ENCODE peak calls at places on chromosomes 5 and 9, in seven cellular contexts. One of them, this sample, is unnamed.

GRCh38 chr9:121725008-121725795 is 73.8 kb downstream of the DAB2IP start:
- DNase-seq in body of pancreas: peak
- DNase-seq in endodermal cell: no peak
- DNase-seq in tibial nerve: peak
- DNase-seq in bronchial epithelial cell: peak
- DNase-seq in astrocyte of the spinal cord: peak
- DNase-seq in hepatocyte: peak
- DNase-seq in this sample: peak

GRCh38 chr5:61055434-61056006 is 106.7 kb downstream of the SMIM15 start:
- DNase-seq in body of pancreas: no peak
- DNase-seq in endodermal cell: no peak
- DNase-seq in tibial nerve: no peak
- DNase-seq in bronchial epithelial cell: peak
- DNase-seq in astrocyte of the spinal cord: peak
- DNase-seq in hepatocyte: peak
- DNase-seq in this sample: peak

GRCh38 chr9:5631021-5631420 is 2.1 kb downstream of the RIC1 start:
- DNase-seq in body of pancreas: no peak
- DNase-seq in endodermal cell: no peak
- DNase-seq in tibial nerve: no peak
- DNase-seq in bronchial epithelial cell: no peak
- DNase-seq in astrocyte of the spinal cord: no peak
- DNase-seq in hepatocyte: no peak
- DNase-seq in this sample: peak

GRCh38 chr5:157212307-157212706 is 31.7 kb downstream of the ITK start:
- DNase-seq in body of pancreas: no peak
- DNase-seq in endodermal cell: no peak
- DNase-seq in tibial nerve: no peak
- DNase-seq in bronchial epithelial cell: no peak
- DNase-seq in astrocyte of the spinal cord: no peak
- DNase-seq in hepatocyte: no peak
- DNase-seq in this sample: no peak

GRCh38 chr5:90570034-90570433 is 11.4 kb downstream of the ADGRV1 start:
- DNase-seq in body of pancreas: no peak
- DNase-seq in endodermal cell: no peak
- DNase-seq in tibial nerve: no peak
- DNase-seq in bronchial epithelial cell: no peak
- DNase-seq in astrocyte of the spinal cord: no peak
- DNase-seq in hepatocyte: no peak
- DNase-seq in this sample: no peak

GRCh38 chr5:138177936-138178515 is 404 bp downstream of the BRD8 start:
- DNase-seq in body of pancreas: peak
- DNase-seq in endodermal cell: peak
- DNase-seq in tibial nerve: no peak
- DNase-seq in bronchial epithelial cell: peak
- DNase-seq in astrocyte of the spinal cord: peak
- DNase-seq in hepatocyte: peak
- DNase-seq in this sample: peak

GRCh38 chr5:80623911-80624457 is 30.5 kb upstream of the MSH3 start:
- DNase-seq in body of pancreas: no peak
- DNase-seq in endodermal cell: no peak
- DNase-seq in tibial nerve: no peak
- DNase-seq in bronchial epithelial cell: no peak
- DNase-seq in astrocyte of the spinal cord: no peak
- DNase-seq in hepatocyte: no peak
- DNase-seq in this sample: no peak

GRCh38 chr5:133303298-133303697 is 251.5 kb downstream of the HSPA4 start:
- DNase-seq in body of pancreas: no peak
- DNase-seq in endodermal cell: no peak
- DNase-seq in tibial nerve: no peak
- DNase-seq in bronchial epithelial cell: no peak
- DNase-seq in astrocyte of the spinal cord: no peak
- DNase-seq in hepatocyte: no peak
- DNase-seq in this sample: no peak

GRCh38 chr5:42624912-42625311 is 131.7 kb upstream of the CCDC152 start:
- DNase-seq in body of pancreas: no peak
- DNase-seq in endodermal cell: no peak
- DNase-seq in tibial nerve: no peak
- DNase-seq in bronchial epithelial cell: no peak
- DNase-seq in astrocyte of the spinal cord: no peak
- DNase-seq in hepatocyte: no peak
- DNase-seq in this sample: no peak

GRCh38 chr9:108704156-108704852 is 151.5 kb downstream of the ACTL7B start:
- DNase-seq in body of pancreas: no peak
- DNase-seq in endodermal cell: no peak
- DNase-seq in tibial nerve: no peak
- DNase-seq in bronchial epithelial cell: peak
- DNase-seq in astrocyte of the spinal cord: peak
- DNase-seq in hepatocyte: no peak
- DNase-seq in this sample: peak

GRCh38 chr9:124216474-124217176 is 41.1 kb upstream of the NEK6 start:
- DNase-seq in body of pancreas: no peak
- DNase-seq in endodermal cell: peak
- DNase-seq in tibial nerve: no peak
- DNase-seq in bronchial epithelial cell: no peak
- DNase-seq in astrocyte of the spinal cord: no peak
- DNase-seq in hepatocyte: no peak
- DNase-seq in this sample: no peak

GRCh38 chr5:75018805-75019587 is 33.4 kb downstream of the GCNT4 start:
- DNase-seq in body of pancreas: no peak
- DNase-seq in endodermal cell: no peak
- DNase-seq in tibial nerve: no peak
- DNase-seq in bronchial epithelial cell: no peak
- DNase-seq in astrocyte of the spinal cord: no peak
- DNase-seq in hepatocyte: no peak
- DNase-seq in this sample: no peak

GRCh38 chr9:77910216-77910615 is 121.4 kb downstream of the GNAQ start:
- DNase-seq in body of pancreas: no peak
- DNase-seq in endodermal cell: no peak
- DNase-seq in tibial nerve: no peak
- DNase-seq in bronchial epithelial cell: no peak
- DNase-seq in astrocyte of the spinal cord: no peak
- DNase-seq in hepatocyte: no peak
- DNase-seq in this sample: no peak

GRCh38 chr9:74570879-74571512 is 73.9 kb downstream of the RORB start:
- DNase-seq in body of pancreas: peak
- DNase-seq in endodermal cell: peak
- DNase-seq in tibial nerve: no peak
- DNase-seq in bronchial epithelial cell: peak
- DNase-seq in astrocyte of the spinal cord: peak
- DNase-seq in hepatocyte: peak
- DNase-seq in this sample: peak

GRCh38 chr9:131402738-131403492 is 9.0 kb downstream of the PRRC2B start:
- DNase-seq in body of pancreas: peak
- DNase-seq in endodermal cell: no peak
- DNase-seq in tibial nerve: peak
- DNase-seq in bronchial epithelial cell: peak
- DNase-seq in astrocyte of the spinal cord: peak
- DNase-seq in hepatocyte: peak
- DNase-seq in this sample: peak

GRCh38 chr9:96858018-96858573 is 3.8 kb upstream of the ZNF782 start:
- DNase-seq in body of pancreas: no peak
- DNase-seq in endodermal cell: no peak
- DNase-seq in tibial nerve: no peak
- DNase-seq in bronchial epithelial cell: peak
- DNase-seq in astrocyte of the spinal cord: peak
- DNase-seq in hepatocyte: peak
- DNase-seq in this sample: peak

GRCh38 chr5:42614509-42614908 is 142.1 kb upstream of the CCDC152 start:
- DNase-seq in body of pancreas: no peak
- DNase-seq in endodermal cell: no peak
- DNase-seq in tibial nerve: no peak
- DNase-seq in bronchial epithelial cell: peak
- DNase-seq in astrocyte of the spinal cord: peak
- DNase-seq in hepatocyte: no peak
- DNase-seq in this sample: no peak

GRCh38 chr5:97162045-97162444 is 19.6 kb upstream of the LIX1 start:
- DNase-seq in body of pancreas: peak
- DNase-seq in endodermal cell: peak
- DNase-seq in tibial nerve: no peak
- DNase-seq in bronchial epithelial cell: peak
- DNase-seq in astrocyte of the spinal cord: peak
- DNase-seq in hepatocyte: peak
- DNase-seq in this sample: peak

GRCh38 chr5:1502046-1502736 is 21.6 kb downstream of the LPCAT1 start:
- DNase-seq in body of pancreas: no peak
- DNase-seq in endodermal cell: peak
- DNase-seq in tibial nerve: no peak
- DNase-seq in bronchial epithelial cell: no peak
- DNase-seq in astrocyte of the spinal cord: no peak
- DNase-seq in hepatocyte: no peak
- DNase-seq in this sample: no peak

GRCh38 chr5:117094114-117094815 is 519.6 kb upstream of the SEMA6A start:
- DNase-seq in body of pancreas: no peak
- DNase-seq in endodermal cell: no peak
- DNase-seq in tibial nerve: no peak
- DNase-seq in bronchial epithelial cell: no peak
- DNase-seq in astrocyte of the spinal cord: no peak
- DNase-seq in hepatocyte: no peak
- DNase-seq in this sample: no peak

GRCh38 chr9:1051286-1052118 is 1.3 kb downstream of the DMRT2 start:
- DNase-seq in body of pancreas: peak
- DNase-seq in endodermal cell: peak
- DNase-seq in tibial nerve: peak
- DNase-seq in bronchial epithelial cell: peak
- DNase-seq in astrocyte of the spinal cord: no peak
- DNase-seq in hepatocyte: peak
- DNase-seq in this sample: no peak

GRCh38 chr9:71446499-71447411 is 321.6 kb downstream of the CEMIP2 start:
- DNase-seq in body of pancreas: peak
- DNase-seq in endodermal cell: peak
- DNase-seq in tibial nerve: no peak
- DNase-seq in bronchial epithelial cell: peak
- DNase-seq in astrocyte of the spinal cord: peak
- DNase-seq in hepatocyte: peak
- DNase-seq in this sample: peak

GRCh38 chr5:151909628-151910027 is 15.0 kb downstream of the GLRA1 start:
- DNase-seq in body of pancreas: no peak
- DNase-seq in endodermal cell: no peak
- DNase-seq in tibial nerve: no peak
- DNase-seq in bronchial epithelial cell: no peak
- DNase-seq in astrocyte of the spinal cord: no peak
- DNase-seq in hepatocyte: no peak
- DNase-seq in this sample: no peak

GRCh38 chr5:125685771-125686170 is 737.4 kb upstream of the GRAMD2B start:
- DNase-seq in body of pancreas: no peak
- DNase-seq in endodermal cell: no peak
- DNase-seq in tibial nerve: no peak
- DNase-seq in bronchial epithelial cell: peak
- DNase-seq in astrocyte of the spinal cord: no peak
- DNase-seq in hepatocyte: no peak
- DNase-seq in this sample: peak

GRCh38 chr9:137734181-137734580 is 115.4 kb downstream of the EHMT1 start:
- DNase-seq in body of pancreas: no peak
- DNase-seq in endodermal cell: no peak
- DNase-seq in tibial nerve: no peak
- DNase-seq in bronchial epithelial cell: no peak
- DNase-seq in astrocyte of the spinal cord: no peak
- DNase-seq in hepatocyte: no peak
- DNase-seq in this sample: no peak

GRCh38 chr5:154686490-154686889 is 68.7 kb upstream of the LARP1 start:
- DNase-seq in body of pancreas: no peak
- DNase-seq in endodermal cell: no peak
- DNase-seq in tibial nerve: no peak
- DNase-seq in bronchial epithelial cell: no peak
- DNase-seq in astrocyte of the spinal cord: no peak
- DNase-seq in hepatocyte: no peak
- DNase-seq in this sample: peak

GRCh38 chr5:161851691-161852299 is 3.9 kb downstream of the GABRA1 start:
- DNase-seq in body of pancreas: no peak
- DNase-seq in endodermal cell: no peak
- DNase-seq in tibial nerve: no peak
- DNase-seq in bronchial epithelial cell: peak
- DNase-seq in astrocyte of the spinal cord: peak
- DNase-seq in hepatocyte: peak
- DNase-seq in this sample: peak

DNA sequence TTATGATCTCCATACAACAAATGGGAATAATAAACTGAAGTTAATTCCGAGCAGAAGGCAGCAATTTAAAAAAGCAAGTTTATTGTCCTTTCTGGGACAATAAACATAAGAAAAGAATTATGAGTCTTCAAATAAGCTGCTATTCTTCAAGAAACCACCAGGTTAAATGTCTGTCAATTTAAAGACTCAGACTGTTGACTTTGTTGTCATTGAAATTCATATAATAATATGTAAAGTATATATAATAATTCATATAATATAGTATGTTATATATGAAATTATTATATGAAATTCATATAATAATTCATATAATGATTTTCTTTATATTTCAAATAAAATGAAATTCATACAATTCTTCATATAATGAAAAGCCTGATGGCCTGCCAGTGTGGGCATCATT is 497.5 kb upstream of the RGMB start:
- DNase-seq in body of pancreas: no peak
- DNase-seq in endodermal cell: no peak
- DNase-seq in tibial nerve: no peak
- DNase-seq in bronchial epithelial cell: no peak
- DNase-seq in astrocyte of the spinal cord: no peak
- DNase-seq in hepatocyte: no peak
- DNase-seq in this sample: no peak
- TF ChIP-seq CTCF in body of pancreas: no peak
- TF ChIP-seq CTCF in endodermal cell: peak
- TF ChIP-seq CTCF in tibial nerve: no peak
- TF ChIP-seq CTCF in bronchial epithelial cell: no peak
- TF ChIP-seq CTCF in astrocyte of the spinal cord: no peak
- TF ChIP-seq CTCF in hepatocyte: no peak
- TF ChIP-seq CTCF in this sample: peak

GRCh38 chr9:68878450-68878849 is 135.5 kb downstream of the PRKACG start:
- DNase-seq in body of pancreas: no peak
- DNase-seq in endodermal cell: no peak
- DNase-seq in tibial nerve: no peak
- DNase-seq in bronchial epithelial cell: no peak
- DNase-seq in astrocyte of the spinal cord: no peak
- DNase-seq in hepatocyte: no peak
- DNase-seq in this sample: no peak
- H3K4me3 ChIP-seq in body of pancreas: no peak
- H3K4me3 ChIP-seq in endodermal cell: no peak
- H3K4me3 ChIP-seq in tibial nerve: no peak
- H3K4me3 ChIP-seq in bronchial epithelial cell: no peak
- H3K4me3 ChIP-seq in astrocyte of the spinal cord: no peak
- H3K4me3 ChIP-seq in hepatocyte: no peak
- H3K4me3 ChIP-seq in this sample: no peak

DNA sequence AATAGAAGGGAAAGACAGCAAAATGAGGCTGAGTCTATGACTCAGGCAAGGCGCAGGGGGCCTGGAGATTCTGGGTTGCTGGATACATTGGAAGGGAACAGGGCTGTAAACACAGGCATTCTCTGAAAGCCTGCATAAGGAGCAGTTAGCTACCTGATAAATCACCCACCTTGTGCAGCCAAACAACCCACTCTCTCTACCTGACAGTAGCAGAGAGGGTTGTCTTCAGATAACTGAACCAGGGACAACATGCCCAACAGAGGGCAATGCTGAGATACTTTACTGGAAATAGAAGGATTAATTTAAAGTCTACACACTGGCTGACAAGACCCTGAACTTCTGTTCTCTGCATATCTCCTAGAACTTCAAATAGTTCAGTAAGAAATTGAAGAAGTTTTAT is 161.6 kb downstream of the KCTD16 start:
- DNase-seq in body of pancreas: peak
- DNase-seq in endodermal cell: peak
- DNase-seq in tibial nerve: no peak
- DNase-seq in bronchial epithelial cell: no peak
- DNase-seq in astrocyte of the spinal cord: no peak
- DNase-seq in hepatocyte: no peak
- DNase-seq in this sample: peak
- TF ChIP-seq CTCF in body of pancreas: peak
- TF ChIP-seq CTCF in endodermal cell: peak
- TF ChIP-seq CTCF in tibial nerve: no peak
- TF ChIP-seq CTCF in bronchial epithelial cell: peak
- TF ChIP-seq CTCF in astrocyte of the spinal cord: peak
- TF ChIP-seq CTCF in hepatocyte: peak
- TF ChIP-seq CTCF in this sample: peak

GRCh38 chr9:101030022-101030391 is 1.5 kb downstream of the PLPPR1 start:
- DNase-seq in body of pancreas: no peak
- DNase-seq in endodermal cell: no peak
- DNase-seq in tibial nerve: no peak
- DNase-seq in bronchial epithelial cell: no peak
- DNase-seq in astrocyte of the spinal cord: no peak
- DNase-seq in hepatocyte: no peak
- DNase-seq in this sample: no peak
- H3K4me3 ChIP-seq in body of pancreas: no peak
- H3K4me3 ChIP-seq in endodermal cell: peak
- H3K4me3 ChIP-seq in tibial nerve: no peak
- H3K4me3 ChIP-seq in bronchial epithelial cell: no peak
- H3K4me3 ChIP-seq in astrocyte of the spinal cord: no peak
- H3K4me3 ChIP-seq in hepatocyte: no peak
- H3K4me3 ChIP-seq in this sample: no peak